ENCODE peak calls at places on chromosomes 3 and 15, in seven cellular contexts. U is upper lobe of left lung, A is GM12878, R is K562, W is esophagus muscularis mucosa, I is H1, E is stomach. B is an unnamed sample.

GRCh38 chr15:83129791-83130190 is 22.3 kb downstream of the TM6SF1 start:
- DNase-seq in U (no peak), E (no peak), A (no peak), I (no peak), R (no peak), W (no peak), B (no peak)

GRCh38 chr15:45112592-45113379 is 1.2 kb downstream of the DUOX2 start:
- DNase-seq in A (no peak), U (peak; percentile 80), E (no peak), W (no peak), R (no peak), I (peak; percentile 78), B (no peak)

GRCh38 chr3:17336291-17336690 is 406.1 kb downstream of the TBC1D5 start:
- DNase-seq in E (no peak), U (no peak), A (no peak), R (no peak), I (no peak), W (no peak), B (no peak)

GRCh38 chr3:149657796-149658443 is at the start of gene WWTR1:
- DNase-seq in U (peak; percentile 93), I (peak; percentile 88), R (no peak), E (peak; percentile 88), A (peak; percentile 54), W (peak; percentile 98), B (peak; percentile 97)

GRCh38 chr3:85589145-85589544 is 630.4 kb downstream of the CADM2 start:
- DNase-seq in E (no peak), U (no peak), R (peak; percentile 4), A (no peak), I (no peak), W (no peak), B (no peak)

GRCh38 chr3:183490653-183491052 is 62.2 kb upstream of the MCF2L2 start:
- DNase-seq in E (peak; percentile 49), R (no peak), A (no peak), U (no peak), W (peak; percentile 7), I (peak; percentile 44), B (no peak)

GRCh38 chr15:68410466-68411200 is 21.3 kb downstream of the ITGA11 start:
- DNase-seq in A (no peak), I (peak; percentile 32), R (no peak), W (peak; percentile 85), U (peak; percentile 38), E (no peak), B (no peak)

GRCh38 chr15:95013379-95013778 is 782.0 kb downstream of the MCTP2 start:
- DNase-seq in W (no peak), E (no peak), I (no peak), R (no peak), U (no peak), A (no peak), B (no peak)

GRCh38 chr3:50588759-50589433 is 19.6 kb downstream of the HEMK1 start:
- DNase-seq in R (no peak), A (no peak), U (no peak), W (no peak), I (no peak), E (no peak), B (no peak)

GRCh38 chr3:57164217-57164605 is 942 bp downstream of the IL17RD start:
- DNase-seq in I (no peak), W (no peak), R (no peak), U (peak; percentile 68), A (no peak), E (peak; percentile 29), B (no peak)

GRCh38 chr3:194396897-194397756 is 1.9 kb downstream of the GP5 start:
- DNase-seq in R (no peak), U (peak; percentile 88), I (no peak), E (no peak), W (no peak), A (no peak), B (no peak)

GRCh38 chr3:10557783-10558373 is 52.5 kb upstream of the ATP2B2 start:
- DNase-seq in E (no peak), I (peak; percentile 23), W (peak; percentile 60), R (no peak), U (no peak), A (no peak), B (peak; percentile 41)

GRCh38 chr3:194330579-194330978 is 20.5 kb downstream of the CPN2 start:
- DNase-seq in U (no peak), A (no peak), E (peak; percentile 81), R (no peak), I (no peak), W (no peak), B (peak; percentile 70)

GRCh38 chr15:80744826-80745225 is 34.3 kb upstream of the CEMIP start:
- DNase-seq in E (no peak), A (no peak), R (no peak), U (no peak), I (no peak), W (no peak), B (no peak)

GRCh38 chr3:134357261-134357913 is 16.9 kb downstream of the AMOTL2 start:
- DNase-seq in E (no peak), U (no peak), A (no peak), R (no peak), I (no peak), W (no peak), B (no peak)

GRCh38 chr3:133965033-133965570 is 64.6 kb downstream of the SLCO2A1 start:
- DNase-seq in A (no peak), E (no peak), W (no peak), I (no peak), R (no peak), U (peak; percentile 50), B (no peak)

GRCh38 chr15:52800852-52801747 is 11.0 kb upstream of the ONECUT1 start:
- DNase-seq in U (peak; percentile 52), I (no peak), W (no peak), A (no peak), R (no peak), E (no peak), B (no peak)

GRCh38 chr3:194205675-194206133 is 69.8 kb downstream of the HES1 start:
- DNase-seq in W (no peak), R (no peak), U (no peak), E (no peak), I (peak; percentile 63), A (no peak), B (no peak)

GRCh38 chr3:139101396-139101795 is 56.7 kb upstream of the PRR23C start:
- DNase-seq in A (no peak), E (no peak), U (no peak), R (no peak), W (peak; percentile 87), I (no peak), B (no peak)

GRCh38 chr3:129118745-129119144 is 2.9 kb downstream of the RAB43 start:
- DNase-seq in E (no peak), I (no peak), U (no peak), R (no peak), A (no peak), W (no peak), B (no peak)

GRCh38 chr15:26724381-26724780 is 48.5 kb downstream of the GABRB3 start:
- DNase-seq in W (peak; percentile 86), E (no peak), A (no peak), R (no peak), I (no peak), U (no peak), B (no peak)

GRCh38 chr15:91553455-91553854 is 300.1 kb upstream of the SLCO3A1 start:
- DNase-seq in A (no peak), I (no peak), E (no peak), R (no peak), U (no peak), W (no peak), B (no peak)

GRCh38 chr15:70017796-70018195 is 79.9 kb downstream of the TLE3 start:
- DNase-seq in U (no peak), A (no peak), I (no peak), R (no peak), W (no peak), E (no peak), B (no peak)

GRCh38 chr15:70017025-70017424 is 80.7 kb downstream of the TLE3 start:
- DNase-seq in U (no peak), E (no peak), I (no peak), W (no peak), R (no peak), A (no peak), B (no peak)

GRCh38 chr15:70023064-70023768 is 74.5 kb downstream of the TLE3 start:
- DNase-seq in E (no peak), I (no peak), R (no peak), U (no peak), W (no peak), A (peak; percentile 74), B (no peak)

GRCh38 chr15:70018646-70019600 is 78.8 kb downstream of the TLE3 start:
- DNase-seq in E (no peak), W (no peak), R (no peak), U (no peak), A (no peak), I (no peak), B (no peak)

GRCh38 chr15:70020229-70020628 is 77.5 kb downstream of the TLE3 start:
- DNase-seq in E (no peak), U (no peak), R (no peak), I (no peak), W (no peak), A (no peak), B (no peak)
- H3K4me3 ChIP-seq in E (no peak overlapping the region), U (no peak overlapping the region), R (no peak overlapping the region), I (no peak overlapping the region), W (no peak overlapping the region), A (no peak overlapping the region), B (no peak overlapping the region)

DNA sequence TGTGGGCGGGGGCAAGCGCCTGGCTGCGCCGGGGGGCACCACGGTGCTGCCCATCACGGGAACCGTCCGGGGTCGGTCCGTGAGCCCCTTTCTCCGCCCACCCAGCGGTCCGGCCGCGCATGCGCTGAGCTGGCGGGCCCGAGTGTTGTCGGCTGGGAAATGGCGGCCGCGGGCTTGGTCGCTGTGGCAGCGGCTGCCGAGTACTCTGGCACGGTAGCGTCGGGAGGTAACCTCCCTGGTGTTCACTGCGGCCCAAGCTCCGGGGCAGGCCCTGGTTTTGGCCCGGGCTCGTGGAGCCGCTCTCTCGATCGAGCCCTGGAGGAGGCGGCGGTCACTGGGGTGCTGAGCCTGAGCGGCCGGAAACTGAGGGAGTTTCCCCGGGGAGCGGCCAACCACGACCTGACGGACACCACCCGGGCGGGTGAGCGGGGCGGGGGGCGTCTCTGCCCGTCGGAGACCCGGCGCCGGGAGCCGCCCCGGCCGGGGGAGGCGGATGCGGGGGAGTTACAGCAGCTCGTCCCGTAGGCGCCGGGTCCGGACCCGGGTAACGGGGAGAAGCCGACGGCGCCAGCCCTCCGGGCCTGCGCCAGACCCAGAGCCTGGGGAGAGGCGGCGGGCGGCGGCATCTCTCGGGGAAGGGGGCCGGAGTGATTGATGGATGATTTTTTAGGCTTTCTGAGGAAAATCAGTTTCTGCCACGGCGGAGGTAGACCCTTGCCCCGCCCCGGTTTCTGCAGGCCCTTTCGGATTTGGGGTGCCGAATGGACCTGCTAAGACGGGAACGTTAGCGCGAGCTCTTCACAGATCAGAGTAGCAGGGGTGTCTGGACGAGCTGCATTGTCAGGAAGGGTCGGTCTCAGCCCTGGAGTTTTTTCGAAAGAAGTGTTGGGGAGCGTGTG is at the start of gene LRCH3:
- DNase-seq in U (peak; percentile 97), I (peak; percentile 98), W (peak; percentile 93), A (no peak), R (peak; percentile 92), E (peak; percentile 72), B (peak; percentile 72)
- TF ChIP-seq POLR2A in U (peak; percentile 67), I (peak; percentile 97), W (peak; percentile 23), A (peak; percentile 96), R (peak; percentile 99), E (peak; percentile 35), B (peak; percentile 72)

GRCh38 chr15:67074886-67075229 is 9.5 kb downstream of the SMAD3 start:
- DNase-seq in W (no peak), I (no peak), U (no peak), R (no peak), E (no peak), A (no peak), B (no peak)
- TF ChIP-seq POLR2AphosphoS5 in W (no peak), I (no peak), U (no peak), R (no peak), E (no peak), A (no peak), B (no peak)

GRCh38 chr3:187025656-187026320 is 95.5 kb downstream of the ST6GAL1 start:
- DNase-seq in E (no peak), R (no peak), A (peak; percentile 71), U (no peak), I (peak; percentile 43), W (no peak), B (no peak)
- H3K4me3 ChIP-seq in E (no peak overlapping the region), R (no peak overlapping the region), A (peak overlapping the region; percentile 76), U (no peak overlapping the region), I (no peak overlapping the region), W (no peak overlapping the region), B (no peak overlapping the region)